ENCODE peak calls at places on chromosomes 5 and 9, in eight cellular contexts. M is choroid plexus epithelial cell, O is thoracic aorta, W is nephron progenitor cell, N is heart right ventricle, U is psoas muscle, D is cardiac muscle cell, L is dorsolateral prefrontal cortex. V is an unnamed sample.

GRCh38 chr5:141513021-141513626 is 24.2 kb downstream of the PCDHGC5 start:
- DNase-seq in M (peak; percentile 64), O (no peak), W (peak; percentile 75), N (no peak), U (peak; percentile 44), D (peak; percentile 54), L (no peak), V (peak; percentile 76)

GRCh38 chr5:167412506-167412905 is 878.9 kb upstream of the WWC1 start:
- DNase-seq in M (no peak), O (no peak), W (no peak), N (no peak), U (no peak), D (no peak), L (no peak), V (no peak)

GRCh38 chr9:83707518-83707767 is 315 bp downstream of the UBQLN1 start:
- DNase-seq in M (no peak), O (peak; percentile 45), W (no peak), N (no peak), U (peak; percentile 84), D (no peak), L (no peak), V (peak; percentile 79)

GRCh38 chr9:8764041-8764440 is 964.5 kb upstream of the DMAC1 start:
- DNase-seq in M (no peak), O (no peak), W (no peak), N (no peak), U (no peak), D (peak; percentile 16), L (no peak), V (no peak)

GRCh38 chr5:39674209-39675082 is 249.7 kb upstream of the DAB2 start:
- DNase-seq in M (peak; percentile 22), O (no peak), W (no peak), N (no peak), U (no peak), D (no peak), L (no peak), V (no peak)

GRCh38 chr5:81517462-81517861 is 123.5 kb upstream of the ACOT12 start:
- DNase-seq in M (peak; percentile 31), O (no peak), W (no peak), N (no peak), U (no peak), D (peak; percentile 11), L (no peak), V (no peak)

GRCh38 chr5:1280177-1281037 is 14.5 kb downstream of the TERT start:
- DNase-seq in M (no peak), O (no peak), W (peak; percentile 1), N (no peak), U (no peak), D (no peak), L (no peak), V (no peak)

GRCh38 chr5:170355601-170356098 is 33.5 kb downstream of the KCNMB1 start:
- DNase-seq in M (no peak), O (no peak), W (no peak), N (peak; percentile 55), U (no peak), D (no peak), L (no peak), V (no peak)

GRCh38 chr5:150522504-150523464 is 14.9 kb downstream of the NDST1 start:
- DNase-seq in M (no peak), O (no peak), W (no peak), N (peak; percentile 77), U (no peak), D (no peak), L (no peak), V (no peak)

GRCh38 chr5:172284275-172284971 is 859 bp upstream of the UBTD2 start:
- DNase-seq in M (no peak), O (no peak), W (no peak), N (peak; percentile 26), U (peak; percentile 31), D (peak; percentile 38), L (peak; percentile 33), V (no peak)

GRCh38 chr9:33044162-33044673 is 19.1 kb downstream of the DNAJA1 start:
- DNase-seq in M (peak; percentile 94), O (peak; percentile 78), W (peak; percentile 84), N (peak; percentile 90), U (peak; percentile 85), D (peak; percentile 94), L (peak; percentile 62), V (peak; percentile 92)

GRCh38 chr5:148909766-148910165 is 83.4 kb downstream of the ADRB2 start:
- DNase-seq in M (no peak), O (no peak), W (no peak), N (no peak), U (no peak), D (no peak), L (no peak), V (no peak)

GRCh38 chr5:163914911-163915310 is 409.5 kb downstream of the MAT2B start:
- DNase-seq in M (no peak), O (no peak), W (no peak), N (no peak), U (no peak), D (no peak), L (no peak), V (no peak)

GRCh38 chr9:124960409-124960752 is 19.5 kb upstream of the GOLGA1 start:
- DNase-seq in M (peak; percentile 19), O (no peak), W (no peak), N (no peak), U (no peak), D (peak; percentile 8), L (no peak), V (no peak)

GRCh38 chr5:17302590-17302989 is 85.2 kb downstream of the BASP1 start:
- DNase-seq in M (peak; percentile 70), O (no peak), W (no peak), N (no peak), U (no peak), D (peak; percentile 87), L (no peak), V (peak; percentile 84)

GRCh38 chr9:89173072-89173471 is 5.5 kb downstream of the SHC3 start:
- DNase-seq in M (no peak), O (no peak), W (no peak), N (no peak), U (no peak), D (no peak), L (no peak), V (no peak)

DNA sequence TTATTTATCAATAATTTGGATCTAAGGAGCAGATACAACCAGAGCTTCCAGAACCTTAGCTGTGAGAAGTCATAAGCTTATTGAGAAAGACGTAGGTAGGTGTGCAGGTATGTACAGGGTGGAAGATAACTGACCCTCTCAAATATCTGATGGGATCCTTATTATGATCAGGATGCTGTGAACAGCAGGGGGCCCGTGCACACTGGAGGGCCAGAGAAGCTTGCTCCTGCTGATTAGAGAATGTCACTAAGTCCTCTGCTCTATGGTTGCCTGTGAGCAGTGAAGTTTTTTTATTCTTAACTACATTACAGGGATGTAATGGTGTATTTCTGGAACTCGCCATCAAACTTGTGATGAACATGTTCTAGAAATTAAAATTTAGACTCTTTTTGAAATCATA is 108.9 kb upstream of the POU5F2 start:
- DNase-seq in M (peak; percentile 2), O (no peak), W (no peak), N (no peak), U (no peak), D (no peak), L (no peak), V (no peak)
- TF ChIP-seq CTCF in M (no peak), O (no peak), W (no peak), N (no peak), U (no peak), D (no peak), L (no peak), V (no peak)

GRCh38 chr5:112293587-112293986 is 125.5 kb downstream of the EPB41L4A start:
- DNase-seq in M (no peak), O (no peak), W (no peak), N (no peak), U (no peak), D (no peak), L (no peak), V (no peak)

GRCh38 chr5:112294126-112294525 is 125.0 kb downstream of the EPB41L4A start:
- DNase-seq in M (no peak), O (no peak), W (no peak), N (no peak), U (no peak), D (no peak), L (no peak), V (no peak)

GRCh38 chr5:112290667-112291066 is 128.4 kb downstream of the EPB41L4A start:
- DNase-seq in M (no peak), O (no peak), W (no peak), N (no peak), U (no peak), D (no peak), L (no peak), V (no peak)

GRCh38 chr5:112284561-112284960 is 134.5 kb downstream of the EPB41L4A start:
- DNase-seq in M (no peak), O (no peak), W (no peak), N (no peak), U (no peak), D (no peak), L (no peak), V (no peak)

DNA sequence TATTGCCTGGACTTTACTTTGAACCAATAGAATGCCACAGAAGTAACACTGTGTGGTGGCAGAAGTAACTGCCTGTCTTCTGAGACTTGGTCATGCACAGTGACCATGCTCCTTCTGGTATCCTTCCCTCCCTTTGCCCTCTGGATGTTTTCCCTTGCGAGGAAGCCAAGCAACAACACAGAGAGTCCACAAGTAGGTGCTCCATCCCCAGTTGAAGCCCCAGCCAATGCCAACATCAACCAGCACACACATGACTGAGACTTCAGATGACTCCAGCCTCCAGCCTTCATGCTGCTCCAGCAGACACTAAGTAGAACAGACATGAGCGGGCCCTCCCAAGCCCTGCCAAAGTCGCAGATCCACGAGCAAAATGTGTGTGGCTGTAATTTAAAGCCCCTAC is 129.6 kb downstream of the EPB41L4A start:
- DNase-seq in M (no peak), O (no peak), W (no peak), N (no peak), U (no peak), D (no peak), L (no peak), V (no peak)
- TF ChIP-seq CTCF in M (no peak), O (no peak), W (no peak), N (no peak), U (no peak), D (no peak), L (no peak), V (no peak)

GRCh38 chr9:95087659-95088242 is 229.8 kb downstream of the FANCC start:
- DNase-seq in M (peak; percentile 30), O (no peak), W (no peak), N (no peak), U (no peak), D (no peak), L (peak; percentile 25), V (no peak)
- TF ChIP-seq CTCF in M (peak; percentile 36), O (no peak), W (no peak), N (peak; percentile 12), U (peak; percentile 5), D (no peak), L (no peak), V (no peak)

DNA sequence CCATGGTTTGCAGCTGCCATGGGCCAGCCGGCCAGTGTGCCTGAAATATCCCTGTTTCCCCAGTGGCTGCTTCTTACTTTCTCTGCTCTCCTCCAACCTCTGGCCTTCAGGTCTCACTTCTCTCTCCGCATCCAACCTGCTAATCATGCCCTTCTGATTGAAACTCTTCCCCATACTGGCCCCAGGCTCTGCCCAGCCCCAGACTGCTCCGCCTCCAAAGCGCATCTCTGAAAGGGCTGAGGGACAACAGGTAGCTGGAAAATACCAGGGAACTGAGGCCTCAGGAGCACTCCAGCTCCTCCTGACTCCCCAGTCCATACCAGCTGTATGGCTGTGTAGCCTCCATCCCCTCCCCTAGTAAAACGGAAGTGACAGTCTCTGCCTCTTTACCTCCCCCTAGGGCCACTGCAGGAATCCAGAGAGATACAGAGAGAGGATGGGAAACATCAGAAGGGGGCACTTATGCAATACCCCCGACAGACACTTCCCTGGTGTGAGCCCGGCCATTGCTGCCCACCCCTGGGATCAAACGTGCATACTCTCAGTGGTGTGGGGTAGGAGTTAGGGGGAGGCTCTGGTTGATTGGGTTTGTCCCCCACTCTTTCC is 34.2 kb downstream of the PAX5 start:
- DNase-seq in M (no peak), O (no peak), W (no peak), N (no peak), U (no peak), D (no peak), L (no peak), V (no peak)
- TF ChIP-seq CTCF in M (no peak), O (no peak), W (no peak), N (no peak), U (no peak), D (peak; percentile 5), L (no peak), V (no peak)